ENCODE peak calls at places on chromosomes 1 and 21, in nine cellular contexts. T is AG09309; W is WTC11; B is IMR-90; M is activated CD4-positive, alpha-beta memory T cell treated with anti-CD3 and anti-CD28 coated beads, Interleukin-2, amount 10 ng/mL, durations not matched to agents 7 days and 5 days; S is cardiac muscle cell; X is stimulated activated CD8-positive, alpha-beta memory T cell treated with anti-CD3 and anti-CD28 coated beads, Interleukin-2, amount 100 ng/mL, for 48 hours; O is Calu3; Y is cardiac fibroblast. P is an unnamed sample.

GRCh38 chr1:219478811-219479210 is 134.1 kb downstream of the ZC3H11B start:
- DNase-seq in T (no peak), W (no peak), B (no peak), M (no peak), S (no peak), X (no peak), O (no peak), Y (no peak), P (no peak)

GRCh38 chr1:159977364-159978106 is 23.5 kb upstream of the SLAMF9 start:
- DNase-seq in T (no peak), W (no peak), B (no peak), M (no peak), S (no peak), X (no peak), O (no peak), Y (no peak), P (no peak)

GRCh38 chr1:105838071-105838470 is 1218.4 kb upstream of the PRMT6 start:
- DNase-seq in T (no peak), W (no peak), B (no peak), M (no peak), S (no peak), X (no peak), O (no peak), Y (no peak), P (no peak)

GRCh38 chr21:35614412-35614901 is 445.9 kb downstream of the SETD4 start:
- DNase-seq in T (no peak), W (no peak), B (peak; percentile 39), M (no peak), S (no peak), X (no peak), O (no peak), Y (peak; percentile 87), P (no peak)

GRCh38 chr1:192639607-192640368 is 3.8 kb downstream of the RGS13 start:
- DNase-seq in T (peak; percentile 50), W (no peak), B (peak; percentile 88), M (no peak), S (no peak), X (no peak), O (no peak), Y (peak; percentile 44), P (no peak)

GRCh38 chr1:175183586-175183985 is 9.0 kb downstream of the KIAA0040 start:
- DNase-seq in T (no peak), W (peak; percentile 33), B (no peak), M (no peak), S (no peak), X (no peak), O (no peak), Y (no peak), P (no peak)

GRCh38 chr1:70034403-70034802 is 171.0 kb downstream of the LRRC40 start:
- DNase-seq in T (peak; percentile 8), W (peak; percentile 54), B (peak; percentile 77), M (no peak), S (peak; percentile 71), X (no peak), O (peak; percentile 23), Y (peak; percentile 84), P (no peak)

GRCh38 chr21:17351766-17352165 is 161.1 kb upstream of the CXADR start:
- DNase-seq in T (no peak), W (no peak), B (no peak), M (no peak), S (no peak), X (no peak), O (no peak), Y (no peak), P (no peak)

GRCh38 chr1:26336477-26337205 is 17.3 kb downstream of the CRYBG2 start:
- DNase-seq in T (no peak), W (peak; percentile 97), B (no peak), M (peak; percentile 86), S (peak; percentile 76), X (peak; percentile 76), O (no peak), Y (no peak), P (peak; percentile 95)

GRCh38 chr1:59062743-59063142 is 234.2 kb upstream of the FGGY start:
- DNase-seq in T (no peak), W (no peak), B (peak; percentile 76), M (no peak), S (no peak), X (no peak), O (no peak), Y (peak; percentile 87), P (peak; percentile 35)

P was measured in mucosa of descending colon.